ENCODE peak calls at places on chromosomes 6 and 20, in ten cellular contexts. S is IMR-90; C is stimulated activated CD4-positive, alpha-beta T cell treated with anti-CD3 and anti-CD28 coated beads, Interleukin-12 subunit alpha, Interleukin-12 subunit beta, amount 100 ng/mL, for 48 hours; K is ACHN; H is HFF-Myc; Q is stomach; T is RPMI8226; N is naive B cell; E is glutamatergic neuron; J is posterior vena cava. P is an unnamed sample.

GRCh38 chr20:51750037-51750769 is 18.0 kb downstream of the ATP9A start:
- DNase-seq in J (peak), K (peak), N (no peak), Q (peak), C (peak), H (peak), S (peak), T (peak), E (no peak), P (no peak)

GRCh38 chr6:37354526-37355384 is 972 bp downstream of the RNF8 start:
- DNase-seq in J (peak), Q (peak), C (peak), H (no peak), T (peak), S (peak), K (peak), E (peak), N (no peak), P (no peak)

GRCh38 chr20:21609221-21609620 is 95.4 kb upstream of the NKX2-2 start:
- DNase-seq in K (no peak), H (no peak), E (no peak), J (no peak), Q (no peak), S (no peak), C (no peak), T (no peak), N (no peak), P (no peak)

GRCh38 chr6:15491986-15492269 is 170.9 kb downstream of the DTNBP1 start:
- DNase-seq in N (no peak), J (no peak), T (no peak), S (no peak), H (no peak), E (no peak), C (no peak), Q (no peak), K (no peak), P (no peak)

GRCh38 chr6:99602519-99603420 is 3.9 kb upstream of the PRDM13 start:
- DNase-seq in J (no peak), N (no peak), T (no peak), S (no peak), C (no peak), E (peak), H (no peak), Q (no peak), K (no peak), P (no peak)

GRCh38 chr6:87586371-87587077 is 3.3 kb downstream of the RARS2 start:
- DNase-seq in J (no peak), N (no peak), Q (no peak), S (no peak), C (no peak), E (no peak), K (no peak), T (no peak), H (no peak), P (no peak)

GRCh38 chr20:31857861-31858835 is 12.2 kb downstream of the DUSP15 start:
- DNase-seq in J (peak), S (no peak), N (peak), T (peak), H (no peak), K (no peak), C (no peak), Q (no peak), E (peak), P (no peak)

GRCh38 chr6:25404693-25405169 is 125.6 kb downstream of the CARMIL1 start:
- DNase-seq in N (peak), H (no peak), S (no peak), J (no peak), E (no peak), C (no peak), T (peak), Q (peak), K (peak), P (no peak)

GRCh38 chr6:112600168-112600567 is 253.0 kb downstream of the RFPL4B start:
- DNase-seq in J (no peak), T (no peak), N (no peak), C (no peak), E (no peak), K (no peak), H (no peak), S (no peak), Q (no peak), P (no peak)

GRCh38 chr6:52595000-52595795 is 18.3 kb upstream of the TRAM2 start:
- DNase-seq in E (peak), H (no peak), N (no peak), S (peak), C (no peak), K (peak), Q (no peak), J (peak), T (peak), P (no peak)

GRCh38 chr6:164303092-164304007 is 888.8 kb downstream of the QKI start:
- DNase-seq in K (no peak), Q (no peak), J (no peak), C (no peak), N (no peak), E (no peak), S (no peak), H (no peak), T (no peak), P (no peak)

GRCh38 chr6:322205-322930 is 30.1 kb downstream of the DUSP22 start:
- DNase-seq in C (no peak), Q (no peak), E (no peak), T (peak), S (no peak), K (no peak), N (no peak), J (peak), H (no peak), P (no peak)

GRCh38 chr6:143400258-143401059 is 50.0 kb downstream of the ADAT2 start:
- DNase-seq in S (no peak), K (no peak), N (no peak), T (no peak), E (no peak), H (no peak), Q (peak), J (no peak), C (no peak), P (no peak)

GRCh38 chr6:151060096-151060741 is 179.5 kb upstream of the AKAP12 start:
- DNase-seq in S (peak), Q (no peak), N (no peak), C (no peak), K (peak), T (no peak), H (peak), J (no peak), E (no peak), P (no peak)

GRCh38 chr20:45322952-45323383 is 14.9 kb upstream of the MATN4 start:
- DNase-seq in H (no peak), K (peak), E (no peak), S (peak), T (peak), N (peak), J (no peak), C (no peak), Q (peak), P (no peak)